ENCODE peak calls at places on chromosomes 6 and 20, in five cellular contexts. V, L, E, A and W are unnamed samples.

GRCh38 chr6:142886431-142887170 is 58.4 kb downstream of the HIVEP2 start:
- DNase-seq in E (no peak), V (no peak), A (no peak), L (no peak), W (no peak)

GRCh38 chr20:44460795-44461141 is 14.9 kb upstream of the TTPAL start:
- DNase-seq in L (no peak), V (no peak), A (no peak), E (no peak), W (no peak)

GRCh38 chr20:45456632-45457031 is 12.9 kb upstream of the WFDC2 start:
- DNase-seq in A (no peak), E (no peak), V (no peak), L (peak), W (no peak)

GRCh38 chr20:53876470-53876869 is 193.9 kb downstream of the BCAS1 start:
- DNase-seq in V (no peak), E (no peak), L (no peak), A (no peak), W (no peak)

GRCh38 chr6:26124550-26125014 is 37.4 kb downstream of the HFE start:
- DNase-seq in L (no peak), A (no peak), E (no peak), V (no peak), W (no peak)

GRCh38 chr6:131065824-131066171 is 2.8 kb upstream of the EPB41L2 start:
- DNase-seq in L (no peak), V (no peak), A (no peak), E (no peak), W (no peak)

GRCh38 chr20:44850272-44850671 is 35.2 kb upstream of the YWHAB start:
- DNase-seq in V (no peak), A (no peak), E (no peak), L (no peak), W (no peak)

GRCh38 chr6:106477790-106478189 is 117.3 kb downstream of the CRYBG1 start:
- DNase-seq in A (no peak), E (no peak), L (no peak), V (no peak), W (no peak)

GRCh38 chr20:52207020-52207810 is 15.6 kb upstream of the ZFP64 start:
- DNase-seq in L (no peak), A (no peak), E (no peak), V (no peak), W (no peak)

GRCh38 chr6:44022296-44022661 is 105.0 kb downstream of the MRPL14 start:
- DNase-seq in L (no peak), A (no peak), V (no peak), E (no peak), W (peak)

GRCh38 chr6:28982476-28983266 is 22.4 kb downstream of the ZNF311 start:
- DNase-seq in E (no peak), L (no peak), V (peak), A (no peak), W (no peak)

GRCh38 chr6:113630365-113630737 is 226.8 kb upstream of the MARCKS start:
- DNase-seq in E (no peak), V (no peak), L (no peak), A (no peak), W (no peak)

GRCh38 chr6:113631616-113632015 is 225.5 kb upstream of the MARCKS start:
- DNase-seq in L (no peak), V (no peak), E (no peak), A (no peak), W (no peak)

GRCh38 chr6:113633638-113634037 is 223.5 kb upstream of the MARCKS start:
- DNase-seq in E (no peak), A (no peak), L (no peak), V (no peak), W (no peak)

GRCh38 chr6:113630738-113631535 is 226.2 kb upstream of the MARCKS start:
- DNase-seq in V (no peak), L (no peak), E (no peak), A (no peak), W (no peak)

GRCh38 chr6:113632220-113632864 is 224.8 kb upstream of the MARCKS start:
- DNase-seq in A (no peak), E (no peak), V (peak), L (peak), W (peak)
- TF ChIP-seq POLR2A in A (no peak), E (no peak), V (peak), L (no peak), W (peak)

GRCh38 chr20:22407237-22408193 is 176.9 kb downstream of the FOXA2 start:
- DNase-seq in E (no peak), A (no peak), V (no peak), L (no peak), W (no peak)
- TF ChIP-seq POLR2A in E (no peak), A (no peak), V (no peak), L (no peak), W (no peak)

GRCh38 chr6:33960345-33961313 is 156.8 kb upstream of the MLN start:
- DNase-seq in V (no peak), L (no peak), A (no peak), E (no peak), W (no peak)

GRCh38 chr6:33963351-33963750 is 159.5 kb upstream of the MLN start:
- DNase-seq in L (no peak), A (no peak), V (no peak), E (no peak), W (no peak)

GRCh38 chr6:33962186-33962585 is 158.4 kb upstream of the MLN start:
- DNase-seq in E (no peak), V (no peak), L (no peak), A (no peak), W (no peak)

GRCh38 chr6:33962673-33963072 is 158.9 kb upstream of the MLN start:
- DNase-seq in A (no peak), L (no peak), E (no peak), V (no peak), W (no peak)

DNA sequence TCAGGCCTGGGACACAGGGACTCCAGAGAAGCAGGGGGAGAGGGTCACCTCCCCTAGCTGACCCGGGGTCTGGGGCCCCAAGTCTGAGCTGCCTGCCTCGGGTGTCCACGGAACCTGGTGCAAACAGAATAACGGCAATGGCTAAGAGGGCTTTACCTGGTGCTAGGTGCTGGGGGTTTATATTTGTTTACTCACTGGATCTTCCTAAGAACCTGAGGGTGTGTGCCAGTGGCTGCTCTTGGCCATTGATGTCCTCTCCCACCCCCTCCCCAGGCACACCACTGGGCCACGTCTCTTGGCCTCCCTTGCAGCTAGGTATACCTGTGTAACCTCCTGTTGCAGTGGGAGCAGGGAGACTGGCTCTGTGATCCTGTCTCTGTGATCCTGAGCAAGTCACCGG is 157.9 kb upstream of the MLN start:
- DNase-seq in E (no peak), A (no peak), V (no peak), L (no peak), W (no peak)
- TF ChIP-seq POLR2A in E (no peak), A (no peak), V (no peak), L (no peak), W (no peak)

GRCh38 chr6:63565058-63565726 is 7.1 kb upstream of the LOC128125822 start:
- DNase-seq in A (no peak), E (no peak), V (no peak), L (no peak), W (no peak)
- TF ChIP-seq POLR2A in A (no peak), E (no peak), V (no peak), L (no peak), W (no peak)

GRCh38 chr6:41519305-41519747 is 26.9 kb upstream of the FOXP4 start:
- DNase-seq in E (no peak), V (no peak), L (peak), A (no peak), W (no peak)

GRCh38 chr6:41522780-41523548 is 23.2 kb upstream of the FOXP4 start:
- DNase-seq in A (no peak), E (peak), L (no peak), V (no peak), W (no peak)

GRCh38 chr6:41518118-41518517 is 28.1 kb upstream of the FOXP4 start:
- DNase-seq in V (no peak), A (no peak), E (no peak), L (peak), W (no peak)

GRCh38 chr6:41517473-41517872 is 28.7 kb upstream of the FOXP4 start:
- DNase-seq in L (no peak), E (no peak), V (no peak), A (no peak), W (no peak)

GRCh38 chr6:41519748-41520699 is 26.2 kb upstream of the FOXP4 start:
- DNase-seq in E (peak), L (peak), A (no peak), V (no peak), W (no peak)
- TF ChIP-seq POLR2A in E (no peak), L (no peak), A (no peak), V (no peak), W (no peak)

GRCh38 chr6:57317060-57317943 is at the start of gene PRIM2:
- DNase-seq in V (peak), A (peak), E (peak), L (peak), W (peak)
- TF ChIP-seq POLR2A in V (peak), A (peak), E (no peak), L (no peak), W (peak)

DNA sequence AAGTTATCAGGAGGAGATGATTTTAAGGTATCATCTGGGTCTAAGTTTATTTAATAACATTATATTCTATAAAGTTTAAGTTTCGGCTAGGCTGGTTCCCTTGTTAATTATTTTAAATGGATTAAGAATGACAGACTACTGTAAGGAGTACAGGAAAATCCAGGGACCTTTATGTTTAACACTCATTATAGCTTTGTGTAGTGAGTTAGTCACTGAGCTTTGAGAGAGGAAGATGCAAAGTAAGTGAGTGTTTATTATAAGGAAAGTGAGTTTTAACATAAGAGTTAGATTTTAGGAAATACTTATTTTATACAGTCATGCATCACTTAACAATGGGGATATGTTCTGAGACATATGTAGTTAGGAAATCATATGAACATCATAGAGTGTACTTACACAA is 485.5 kb downstream of the MMUT start:
- DNase-seq in L (no peak), E (no peak), V (no peak), A (no peak), W (no peak)
- TF ChIP-seq POLR2A in L (no peak), E (no peak), V (no peak), A (no peak), W (no peak)